ENCODE peak calls at places on chromosomes 2 and 18, in nine cellular contexts. One of them, this sample, is unnamed.

GRCh38 chr2:240182966-240183365 is 42.5 kb upstream of the OTOS start:
- DNase-seq in cardiac fibroblast: no peak
- DNase-seq in HEK293T: no peak
- DNase-seq in substantia nigra: no peak
- DNase-seq in cortex of kidney: no peak
- DNase-seq in neural crest cell: no peak
- DNase-seq in DMS153: no peak
- DNase-seq in AG09319: no peak
- DNase-seq in NCI-H146: no peak
- DNase-seq in this sample: no peak

GRCh38 chr2:197125000-197125399 is 185.6 kb downstream of the ANKRD44 start:
- DNase-seq in cardiac fibroblast: no peak
- DNase-seq in HEK293T: no peak
- DNase-seq in substantia nigra: no peak
- DNase-seq in cortex of kidney: no peak
- DNase-seq in neural crest cell: no peak
- DNase-seq in DMS153: no peak
- DNase-seq in AG09319: peak
- DNase-seq in NCI-H146: no peak
- DNase-seq in this sample: no peak

GRCh38 chr2:29463181-29463900 is 348.1 kb downstream of the CLIP4 start:
- DNase-seq in cardiac fibroblast: peak
- DNase-seq in HEK293T: no peak
- DNase-seq in substantia nigra: no peak
- DNase-seq in cortex of kidney: no peak
- DNase-seq in neural crest cell: no peak
- DNase-seq in DMS153: no peak
- DNase-seq in AG09319: peak
- DNase-seq in NCI-H146: no peak
- DNase-seq in this sample: no peak

GRCh38 chr18:69617888-69618287 is 217.2 kb downstream of the DOK6 start:
- DNase-seq in cardiac fibroblast: peak
- DNase-seq in HEK293T: no peak
- DNase-seq in substantia nigra: no peak
- DNase-seq in cortex of kidney: no peak
- DNase-seq in neural crest cell: no peak
- DNase-seq in DMS153: no peak
- DNase-seq in AG09319: peak
- DNase-seq in NCI-H146: no peak
- DNase-seq in this sample: no peak

GRCh38 chr2:64548795-64549194 is 24.7 kb downstream of the AFTPH start:
- DNase-seq in cardiac fibroblast: no peak
- DNase-seq in HEK293T: no peak
- DNase-seq in substantia nigra: no peak
- DNase-seq in cortex of kidney: no peak
- DNase-seq in neural crest cell: no peak
- DNase-seq in DMS153: no peak
- DNase-seq in AG09319: no peak
- DNase-seq in NCI-H146: no peak
- DNase-seq in this sample: no peak

GRCh38 chr18:13725566-13726227 is 661 bp downstream of the FAM210A start:
- DNase-seq in cardiac fibroblast: peak
- DNase-seq in HEK293T: no peak
- DNase-seq in substantia nigra: peak
- DNase-seq in cortex of kidney: no peak
- DNase-seq in neural crest cell: no peak
- DNase-seq in DMS153: no peak
- DNase-seq in AG09319: no peak
- DNase-seq in NCI-H146: no peak
- DNase-seq in this sample: no peak

GRCh38 chr2:223613017-223613950 is 11.1 kb upstream of the SCG2 start:
- DNase-seq in cardiac fibroblast: peak
- DNase-seq in HEK293T: peak
- DNase-seq in substantia nigra: peak
- DNase-seq in cortex of kidney: no peak
- DNase-seq in neural crest cell: peak
- DNase-seq in DMS153: peak
- DNase-seq in AG09319: peak
- DNase-seq in NCI-H146: peak
- DNase-seq in this sample: peak

GRCh38 chr18:20971886-20972267 is 139.7 kb downstream of the ROCK1 start:
- DNase-seq in cardiac fibroblast: peak
- DNase-seq in HEK293T: peak
- DNase-seq in substantia nigra: no peak
- DNase-seq in cortex of kidney: no peak
- DNase-seq in neural crest cell: no peak
- DNase-seq in DMS153: no peak
- DNase-seq in AG09319: no peak
- DNase-seq in NCI-H146: peak
- DNase-seq in this sample: peak

GRCh38 chr18:50616484-50617048 is 56.7 kb downstream of the MAPK4 start:
- DNase-seq in cardiac fibroblast: no peak
- DNase-seq in HEK293T: no peak
- DNase-seq in substantia nigra: no peak
- DNase-seq in cortex of kidney: no peak
- DNase-seq in neural crest cell: no peak
- DNase-seq in DMS153: no peak
- DNase-seq in AG09319: no peak
- DNase-seq in NCI-H146: no peak
- DNase-seq in this sample: no peak

GRCh38 chr2:98601532-98602132 is 6.7 kb downstream of the COA5 start:
- DNase-seq in cardiac fibroblast: peak
- DNase-seq in HEK293T: peak
- DNase-seq in substantia nigra: no peak
- DNase-seq in cortex of kidney: no peak
- DNase-seq in neural crest cell: no peak
- DNase-seq in DMS153: no peak
- DNase-seq in AG09319: no peak
- DNase-seq in NCI-H146: peak
- DNase-seq in this sample: peak

GRCh38 chr2:9690716-9691498 is 60.1 kb upstream of the YWHAQ start:
- DNase-seq in cardiac fibroblast: no peak
- DNase-seq in HEK293T: no peak
- DNase-seq in substantia nigra: no peak
- DNase-seq in cortex of kidney: no peak
- DNase-seq in neural crest cell: no peak
- DNase-seq in DMS153: no peak
- DNase-seq in AG09319: no peak
- DNase-seq in NCI-H146: no peak
- DNase-seq in this sample: no peak

GRCh38 chr2:77977486-77978063 is 455.4 kb upstream of the LRRTM4 start:
- DNase-seq in cardiac fibroblast: no peak
- DNase-seq in HEK293T: peak
- DNase-seq in substantia nigra: no peak
- DNase-seq in cortex of kidney: no peak
- DNase-seq in neural crest cell: no peak
- DNase-seq in DMS153: no peak
- DNase-seq in AG09319: no peak
- DNase-seq in NCI-H146: no peak
- DNase-seq in this sample: no peak

GRCh38 chr2:158518083-158518482 is 61.3 kb downstream of the PKP4 start:
- DNase-seq in cardiac fibroblast: peak
- DNase-seq in HEK293T: no peak
- DNase-seq in substantia nigra: no peak
- DNase-seq in cortex of kidney: no peak
- DNase-seq in neural crest cell: no peak
- DNase-seq in DMS153: no peak
- DNase-seq in AG09319: no peak
- DNase-seq in NCI-H146: no peak
- DNase-seq in this sample: no peak

GRCh38 chr2:86201951-86202692 is 2.9 kb downstream of the MRPL35 start:
- DNase-seq in cardiac fibroblast: peak
- DNase-seq in HEK293T: no peak
- DNase-seq in substantia nigra: no peak
- DNase-seq in cortex of kidney: no peak
- DNase-seq in neural crest cell: no peak
- DNase-seq in DMS153: no peak
- DNase-seq in AG09319: no peak
- DNase-seq in NCI-H146: no peak
- DNase-seq in this sample: no peak

GRCh38 chr2:192298664-192299063 is 103.9 kb upstream of the TMEFF2 start:
- DNase-seq in cardiac fibroblast: no peak
- DNase-seq in HEK293T: no peak
- DNase-seq in substantia nigra: peak
- DNase-seq in cortex of kidney: no peak
- DNase-seq in neural crest cell: no peak
- DNase-seq in DMS153: no peak
- DNase-seq in AG09319: no peak
- DNase-seq in NCI-H146: no peak
- DNase-seq in this sample: no peak

GRCh38 chr2:143468341-143468888 is 339.2 kb downstream of the ARHGAP15 start:
- DNase-seq in cardiac fibroblast: no peak
- DNase-seq in HEK293T: no peak
- DNase-seq in substantia nigra: no peak
- DNase-seq in cortex of kidney: no peak
- DNase-seq in neural crest cell: no peak
- DNase-seq in DMS153: no peak
- DNase-seq in AG09319: no peak
- DNase-seq in NCI-H146: no peak
- DNase-seq in this sample: no peak

GRCh38 chr2:67209107-67209506 is 188.0 kb upstream of the ETAA1 start:
- DNase-seq in cardiac fibroblast: no peak
- DNase-seq in HEK293T: no peak
- DNase-seq in substantia nigra: no peak
- DNase-seq in cortex of kidney: no peak
- DNase-seq in neural crest cell: no peak
- DNase-seq in DMS153: no peak
- DNase-seq in AG09319: no peak
- DNase-seq in NCI-H146: peak
- DNase-seq in this sample: no peak

GRCh38 chr2:128215897-128216645 is 102.6 kb downstream of the HS6ST1 start:
- DNase-seq in cardiac fibroblast: no peak
- DNase-seq in HEK293T: no peak
- DNase-seq in substantia nigra: no peak
- DNase-seq in cortex of kidney: no peak
- DNase-seq in neural crest cell: no peak
- DNase-seq in DMS153: no peak
- DNase-seq in AG09319: no peak
- DNase-seq in NCI-H146: no peak
- DNase-seq in this sample: no peak

GRCh38 chr2:136376798-136377211 is 258.9 kb upstream of the CXCR4 start:
- DNase-seq in cardiac fibroblast: peak
- DNase-seq in HEK293T: no peak
- DNase-seq in substantia nigra: no peak
- DNase-seq in cortex of kidney: no peak
- DNase-seq in neural crest cell: peak
- DNase-seq in DMS153: no peak
- DNase-seq in AG09319: no peak
- DNase-seq in NCI-H146: no peak
- DNase-seq in this sample: no peak

GRCh38 chr2:62439425-62439824 is 66.6 kb downstream of the TMEM17 start:
- DNase-seq in cardiac fibroblast: no peak
- DNase-seq in HEK293T: no peak
- DNase-seq in substantia nigra: no peak
- DNase-seq in cortex of kidney: no peak
- DNase-seq in neural crest cell: no peak
- DNase-seq in DMS153: no peak
- DNase-seq in AG09319: no peak
- DNase-seq in NCI-H146: no peak
- DNase-seq in this sample: no peak

GRCh38 chr2:133434962-133435668 is 133.1 kb downstream of the NCKAP5 start:
- DNase-seq in cardiac fibroblast: peak
- DNase-seq in HEK293T: peak
- DNase-seq in substantia nigra: peak
- DNase-seq in cortex of kidney: no peak
- DNase-seq in neural crest cell: no peak
- DNase-seq in DMS153: peak
- DNase-seq in AG09319: peak
- DNase-seq in NCI-H146: no peak
- DNase-seq in this sample: no peak

GRCh38 chr2:59702026-59702425 is 851.4 kb downstream of the BCL11A start:
- DNase-seq in cardiac fibroblast: no peak
- DNase-seq in HEK293T: no peak
- DNase-seq in substantia nigra: no peak
- DNase-seq in cortex of kidney: no peak
- DNase-seq in neural crest cell: no peak
- DNase-seq in DMS153: no peak
- DNase-seq in AG09319: no peak
- DNase-seq in NCI-H146: no peak
- DNase-seq in this sample: no peak

GRCh38 chr18:45730832-45731545 is 7.0 kb downstream of the SLC14A1 start:
- DNase-seq in cardiac fibroblast: no peak
- DNase-seq in HEK293T: no peak
- DNase-seq in substantia nigra: no peak
- DNase-seq in cortex of kidney: no peak
- DNase-seq in neural crest cell: no peak
- DNase-seq in DMS153: no peak
- DNase-seq in AG09319: no peak
- DNase-seq in NCI-H146: no peak
- DNase-seq in this sample: no peak

GRCh38 chr2:179106342-179107178 is 56.6 kb upstream of the CCDC141 start:
- DNase-seq in cardiac fibroblast: peak
- DNase-seq in HEK293T: no peak
- DNase-seq in substantia nigra: peak
- DNase-seq in cortex of kidney: no peak
- DNase-seq in neural crest cell: no peak
- DNase-seq in DMS153: peak
- DNase-seq in AG09319: peak
- DNase-seq in NCI-H146: peak
- DNase-seq in this sample: no peak

GRCh38 chr2:173231042-173231441 is 123.6 kb upstream of the CDCA7 start:
- DNase-seq in cardiac fibroblast: no peak
- DNase-seq in HEK293T: no peak
- DNase-seq in substantia nigra: no peak
- DNase-seq in cortex of kidney: no peak
- DNase-seq in neural crest cell: no peak
- DNase-seq in DMS153: peak
- DNase-seq in AG09319: no peak
- DNase-seq in NCI-H146: peak
- DNase-seq in this sample: no peak

GRCh38 chr18:43534511-43534910 is 257.2 kb upstream of the SYT4 start:
- DNase-seq in cardiac fibroblast: no peak
- DNase-seq in HEK293T: no peak
- DNase-seq in substantia nigra: no peak
- DNase-seq in cortex of kidney: no peak
- DNase-seq in neural crest cell: no peak
- DNase-seq in DMS153: no peak
- DNase-seq in AG09319: no peak
- DNase-seq in NCI-H146: no peak
- DNase-seq in this sample: no peak

GRCh38 chr2:64622443-64623231 is 31.1 kb downstream of the SERTAD2 start:
- DNase-seq in cardiac fibroblast: peak
- DNase-seq in HEK293T: no peak
- DNase-seq in substantia nigra: no peak
- DNase-seq in cortex of kidney: no peak
- DNase-seq in neural crest cell: no peak
- DNase-seq in DMS153: no peak
- DNase-seq in AG09319: no peak
- DNase-seq in NCI-H146: no peak
- DNase-seq in this sample: no peak

GRCh38 chr18:36757081-36757480 is 71.7 kb downstream of the TPGS2 start:
- DNase-seq in cardiac fibroblast: peak
- DNase-seq in HEK293T: peak
- DNase-seq in substantia nigra: peak
- DNase-seq in cortex of kidney: no peak
- DNase-seq in neural crest cell: no peak
- DNase-seq in DMS153: peak
- DNase-seq in AG09319: peak
- DNase-seq in NCI-H146: peak
- DNase-seq in this sample: peak

GRCh38 chr2:7572460-7572859 is 655.2 kb downstream of the RNF144A start:
- DNase-seq in cardiac fibroblast: no peak
- DNase-seq in HEK293T: no peak
- DNase-seq in substantia nigra: peak
- DNase-seq in cortex of kidney: no peak
- DNase-seq in neural crest cell: no peak
- DNase-seq in DMS153: peak
- DNase-seq in AG09319: no peak
- DNase-seq in NCI-H146: peak
- DNase-seq in this sample: no peak

GRCh38 chr2:43169987-43170732 is 56.2 kb downstream of the ZFP36L2 start:
- DNase-seq in cardiac fibroblast: no peak
- DNase-seq in HEK293T: peak
- DNase-seq in substantia nigra: no peak
- DNase-seq in cortex of kidney: no peak
- DNase-seq in neural crest cell: peak
- DNase-seq in DMS153: no peak
- DNase-seq in AG09319: no peak
- DNase-seq in NCI-H146: peak
- DNase-seq in this sample: peak

This sample was measured in endothelial cell.